ENCODE peak calls at places on chromosomes 11 and 22, in four cellular contexts. One of them, this sample, is unnamed. For H3K4me1 and H3K27me3, the result is how much of the 10 kb centered on the place peaks cover.

GRCh38 chr22:42805016-42805997 is 51.8 kb downstream of the ARFGAP3 start:
- DNase-seq in naive thymus-derived CD4-positive, alpha-beta T cell: peak
- DNase-seq in neuronal stem cell: no peak
- DNase-seq in left ventricle myocardium inferior: peak
- DNase-seq in this sample: no peak

GRCh38 chr11:2933376-2934056 is 4.3 kb upstream of the PHLDA2 start:
- DNase-seq in naive thymus-derived CD4-positive, alpha-beta T cell: no peak
- DNase-seq in neuronal stem cell: no peak
- DNase-seq in left ventricle myocardium inferior: peak
- DNase-seq in this sample: no peak

GRCh38 chr11:78683774-78684173 is 109.1 kb upstream of the NARS2 start:
- DNase-seq in naive thymus-derived CD4-positive, alpha-beta T cell: no peak
- DNase-seq in neuronal stem cell: no peak
- DNase-seq in left ventricle myocardium inferior: no peak
- DNase-seq in this sample: no peak

GRCh38 chr11:111344032-111344431 is 35.0 kb downstream of the POU2AF1 start:
- DNase-seq in naive thymus-derived CD4-positive, alpha-beta T cell: no peak
- DNase-seq in neuronal stem cell: no peak
- DNase-seq in left ventricle myocardium inferior: peak
- DNase-seq in this sample: no peak

GRCh38 chr11:11641581-11641980 is 19.8 kb upstream of the GALNT18 start:
- DNase-seq in naive thymus-derived CD4-positive, alpha-beta T cell: no peak
- DNase-seq in neuronal stem cell: no peak
- DNase-seq in left ventricle myocardium inferior: no peak
- DNase-seq in this sample: no peak

GRCh38 chr11:64765841-64766682 is 6.3 kb upstream of the PYGM start:
- DNase-seq in naive thymus-derived CD4-positive, alpha-beta T cell: no peak
- DNase-seq in neuronal stem cell: no peak
- DNase-seq in left ventricle myocardium inferior: no peak
- DNase-seq in this sample: no peak

GRCh38 chr11:43243901-43244300 is 67.9 kb upstream of the API5 start:
- DNase-seq in naive thymus-derived CD4-positive, alpha-beta T cell: no peak
- DNase-seq in neuronal stem cell: no peak
- DNase-seq in left ventricle myocardium inferior: no peak
- DNase-seq in this sample: no peak

GRCh38 chr22:36773935-36774334 is 2.0 kb downstream of the IFT27 start:
- DNase-seq in naive thymus-derived CD4-positive, alpha-beta T cell: no peak
- DNase-seq in neuronal stem cell: no peak
- DNase-seq in left ventricle myocardium inferior: no peak
- DNase-seq in this sample: no peak

GRCh38 chr11:72598901-72599300 is 75.3 kb downstream of the PDE2A start:
- DNase-seq in naive thymus-derived CD4-positive, alpha-beta T cell: no peak
- DNase-seq in neuronal stem cell: peak
- DNase-seq in left ventricle myocardium inferior: peak
- DNase-seq in this sample: no peak

GRCh38 chr11:22920939-22921565 is 60.8 kb upstream of the CCDC179 start:
- DNase-seq in naive thymus-derived CD4-positive, alpha-beta T cell: no peak
- DNase-seq in neuronal stem cell: peak
- DNase-seq in left ventricle myocardium inferior: no peak
- DNase-seq in this sample: no peak

GRCh38 chr11:106943089-106943488 is 75.2 kb downstream of the GUCY1A2 start:
- DNase-seq in naive thymus-derived CD4-positive, alpha-beta T cell: no peak
- DNase-seq in neuronal stem cell: no peak
- DNase-seq in left ventricle myocardium inferior: no peak
- DNase-seq in this sample: no peak

GRCh38 chr11:111634981-111635705 is 32.9 kb downstream of the SIK2 start:
- DNase-seq in naive thymus-derived CD4-positive, alpha-beta T cell: no peak
- DNase-seq in neuronal stem cell: no peak
- DNase-seq in left ventricle myocardium inferior: no peak
- DNase-seq in this sample: no peak

GRCh38 chr11:30816959-30817880 is 231.1 kb upstream of the MPPED2 start:
- DNase-seq in naive thymus-derived CD4-positive, alpha-beta T cell: no peak
- DNase-seq in neuronal stem cell: no peak
- DNase-seq in left ventricle myocardium inferior: no peak
- DNase-seq in this sample: no peak

GRCh38 chr11:70906101-70906500 is 346.3 kb downstream of the SHANK2 start:
- DNase-seq in naive thymus-derived CD4-positive, alpha-beta T cell: no peak
- DNase-seq in neuronal stem cell: no peak
- DNase-seq in left ventricle myocardium inferior: no peak
- DNase-seq in this sample: no peak

GRCh38 chr22:37999640-38000272 is 15.4 kb upstream of the SOX10 start:
- DNase-seq in naive thymus-derived CD4-positive, alpha-beta T cell: no peak
- DNase-seq in neuronal stem cell: no peak
- DNase-seq in left ventricle myocardium inferior: no peak
- DNase-seq in this sample: no peak

GRCh38 chr22:28955817-28956216 is 72.4 kb downstream of the ZNRF3 start:
- DNase-seq in naive thymus-derived CD4-positive, alpha-beta T cell: peak
- DNase-seq in neuronal stem cell: no peak
- DNase-seq in left ventricle myocardium inferior: no peak
- DNase-seq in this sample: peak

GRCh38 chr11:68913188-68913587 is 9.5 kb downstream of the IGHMBP2 start:
- DNase-seq in naive thymus-derived CD4-positive, alpha-beta T cell: no peak
- DNase-seq in neuronal stem cell: no peak
- DNase-seq in left ventricle myocardium inferior: no peak
- DNase-seq in this sample: no peak

GRCh38 chr11:3347127-3347526 is 31.8 kb downstream of the ZNF195 start:
- DNase-seq in naive thymus-derived CD4-positive, alpha-beta T cell: no peak
- DNase-seq in neuronal stem cell: no peak
- DNase-seq in left ventricle myocardium inferior: no peak
- DNase-seq in this sample: no peak

GRCh38 chr11:12673601-12673923 is 659 bp upstream of the TEAD1 start:
- DNase-seq in naive thymus-derived CD4-positive, alpha-beta T cell: no peak
- DNase-seq in neuronal stem cell: no peak
- DNase-seq in left ventricle myocardium inferior: no peak
- DNase-seq in this sample: no peak

GRCh38 chr11:67233584-67234190 is 32.6 kb upstream of the GRK2 start:
- DNase-seq in naive thymus-derived CD4-positive, alpha-beta T cell: no peak
- DNase-seq in neuronal stem cell: no peak
- DNase-seq in left ventricle myocardium inferior: no peak
- DNase-seq in this sample: no peak

GRCh38 chr11:63643205-63643604 is 28.0 kb downstream of the ATL3 start:
- DNase-seq in naive thymus-derived CD4-positive, alpha-beta T cell: no peak
- DNase-seq in neuronal stem cell: no peak
- DNase-seq in left ventricle myocardium inferior: no peak
- DNase-seq in this sample: no peak

GRCh38 chr22:30423296-30423958 is 2.1 kb upstream of the MTFP1 start:
- DNase-seq in naive thymus-derived CD4-positive, alpha-beta T cell: peak
- DNase-seq in neuronal stem cell: no peak
- DNase-seq in left ventricle myocardium inferior: peak
- DNase-seq in this sample: no peak

GRCh38 chr11:80586464-80586863 is 1145.6 kb upstream of the TENM4 start:
- DNase-seq in naive thymus-derived CD4-positive, alpha-beta T cell: no peak
- DNase-seq in neuronal stem cell: no peak
- DNase-seq in left ventricle myocardium inferior: no peak
- DNase-seq in this sample: no peak

GRCh38 chr22:17369553-17370035 is 334 bp downstream of the CECR2 start:
- DNase-seq in naive thymus-derived CD4-positive, alpha-beta T cell: peak
- DNase-seq in neuronal stem cell: peak
- DNase-seq in left ventricle myocardium inferior: peak
- DNase-seq in this sample: no peak

GRCh38 chr11:43943357-43943930 is 1.0 kb downstream of the C11orf96 start:
- DNase-seq in naive thymus-derived CD4-positive, alpha-beta T cell: no peak
- DNase-seq in neuronal stem cell: no peak
- DNase-seq in left ventricle myocardium inferior: no peak
- DNase-seq in this sample: no peak

GRCh38 chr11:125372911-125373310 is 123.2 kb downstream of the FEZ1 start:
- DNase-seq in naive thymus-derived CD4-positive, alpha-beta T cell: no peak
- DNase-seq in neuronal stem cell: no peak
- DNase-seq in left ventricle myocardium inferior: no peak
- DNase-seq in this sample: no peak
- H3K4me1 ChIP-seq in naive thymus-derived CD4-positive, alpha-beta T cell: under half
- H3K4me1 ChIP-seq in neuronal stem cell: under half
- H3K4me1 ChIP-seq in left ventricle myocardium inferior: half or more
- H3K4me1 ChIP-seq in this sample: under half

GRCh38 chr22:47786650-47787290 is 1024.3 kb downstream of the TBC1D22A start:
- DNase-seq in naive thymus-derived CD4-positive, alpha-beta T cell: no peak
- DNase-seq in neuronal stem cell: no peak
- DNase-seq in left ventricle myocardium inferior: no peak
- DNase-seq in this sample: no peak
- H3K27me3 ChIP-seq in naive thymus-derived CD4-positive, alpha-beta T cell: under half
- H3K27me3 ChIP-seq in neuronal stem cell: under half
- H3K27me3 ChIP-seq in left ventricle myocardium inferior: half or more
- H3K27me3 ChIP-seq in this sample: under half

GRCh38 chr22:46045459-46046298 is 68.7 kb upstream of the WNT7B start:
- DNase-seq in naive thymus-derived CD4-positive, alpha-beta T cell: no peak
- DNase-seq in neuronal stem cell: no peak
- DNase-seq in left ventricle myocardium inferior: peak
- DNase-seq in this sample: no peak
- H3K27ac ChIP-seq in naive thymus-derived CD4-positive, alpha-beta T cell: peak
- H3K27ac ChIP-seq in neuronal stem cell: no peak
- H3K27ac ChIP-seq in left ventricle myocardium inferior: peak
- H3K27ac ChIP-seq in this sample: no peak

GRCh38 chr11:33884035-33884434 is 7.8 kb downstream of the LMO2 start:
- DNase-seq in naive thymus-derived CD4-positive, alpha-beta T cell: no peak
- DNase-seq in neuronal stem cell: no peak
- DNase-seq in left ventricle myocardium inferior: no peak
- DNase-seq in this sample: no peak
- H3K4me1 ChIP-seq in naive thymus-derived CD4-positive, alpha-beta T cell: under half
- H3K4me1 ChIP-seq in neuronal stem cell: under half
- H3K4me1 ChIP-seq in left ventricle myocardium inferior: under half
- H3K4me1 ChIP-seq in this sample: under half

GRCh38 chr11:124068711-124069110 is 27.6 kb upstream of the OR10G7 start:
- DNase-seq in naive thymus-derived CD4-positive, alpha-beta T cell: no peak
- DNase-seq in neuronal stem cell: no peak
- DNase-seq in left ventricle myocardium inferior: no peak
- DNase-seq in this sample: no peak
- H3K27me3 ChIP-seq in naive thymus-derived CD4-positive, alpha-beta T cell: under half
- H3K27me3 ChIP-seq in neuronal stem cell: under half
- H3K27me3 ChIP-seq in left ventricle myocardium inferior: half or more
- H3K27me3 ChIP-seq in this sample: under half